ENCODE peak calls at places on chromosome 19, in seven cellular contexts. D is HepG2, M is activated T-cell treated with anti-CD3 and anti-CD28 coated beads for 1 hour, J is pancreas, A is ascending aorta, R is skeletal muscle cell, Q is GM12865. I is an unnamed sample.

GRCh38 chr19:45469835-45470146 is 2.0 kb downstream of the FOSB start:
- DNase-seq in D (peak), M (no peak), J (no peak), A (no peak), R (peak), Q (peak), I (no peak)

GRCh38 chr19:18657590-18658365 is 20.9 kb downstream of the KLHL26 start:
- DNase-seq in D (no peak), M (no peak), J (no peak), A (no peak), R (no peak), Q (peak), I (no peak)

GRCh38 chr19:50551713-50552187 is 16.5 kb downstream of the LRRC4B start:
- DNase-seq in D (no peak), M (no peak), J (no peak), A (no peak), R (no peak), Q (no peak), I (no peak)

GRCh38 chr19:45172173-45172572 is 5.9 kb downstream of the TRAPPC6A start:
- DNase-seq in D (no peak), M (no peak), J (peak), A (no peak), R (no peak), Q (no peak), I (no peak)

GRCh38 chr19:31459430-31459829 is 110.2 kb upstream of the TSHZ3 start:
- DNase-seq in D (no peak), M (no peak), J (no peak), A (no peak), R (no peak), Q (no peak), I (no peak)

GRCh38 chr19:5667751-5668271 is 12.5 kb downstream of the MICOS13 start:
- DNase-seq in D (no peak), M (no peak), J (peak), A (no peak), R (no peak), Q (no peak), I (no peak)

GRCh38 chr19:44585371-44586141 is 27.8 kb upstream of the IGSF23 start:
- DNase-seq in D (no peak), M (no peak), J (no peak), A (no peak), R (no peak), Q (no peak), I (no peak)

GRCh38 chr19:19061491-19061890 is 2.3 kb upstream of the SLC25A42 start:
- DNase-seq in D (no peak), M (no peak), J (peak), A (no peak), R (no peak), Q (no peak), I (no peak)

GRCh38 chr19:12293771-12294307 is 844 bp downstream of the ZNF44 start:
- DNase-seq in D (peak), M (peak), J (peak), A (peak), R (no peak), Q (peak), I (peak)

GRCh38 chr19:56091751-56092546 is 29.1 kb downstream of the ZNF787 start:
- DNase-seq in D (no peak), M (no peak), J (no peak), A (no peak), R (no peak), Q (no peak), I (no peak)

I was measured in T follicular helper cell.